ENCODE peak calls at places on chromosome 14, in seven cellular contexts. H, K, O, D, J, Y and F are unnamed samples.

GRCh38 chr14:77184396-77185092 is 2.9 kb downstream of the TMEM63C start:
- DNase-seq in H (no peak), K (no peak), O (no peak), D (peak), J (no peak), Y (no peak), F (no peak)

GRCh38 chr14:23358553-23359166 is 6.0 kb upstream of the SLC22A17 start:
- DNase-seq in H (no peak), K (no peak), O (no peak), D (no peak), J (no peak), Y (no peak), F (no peak)

GRCh38 chr14:74459981-74460380 is 33.1 kb downstream of the NPC2 start:
- DNase-seq in H (no peak), K (no peak), O (no peak), D (no peak), J (no peak), Y (no peak), F (no peak)

GRCh38 chr14:73796881-73797539 is 54.6 kb upstream of the PTGR2 start:
- DNase-seq in H (no peak), K (no peak), O (no peak), D (no peak), J (no peak), Y (no peak), F (no peak)

GRCh38 chr14:101242442-101243385 is 318.6 kb upstream of the DIO3 start:
- DNase-seq in H (no peak), K (no peak), O (no peak), D (no peak), J (no peak), Y (no peak), F (peak)

GRCh38 chr14:84825481-84825880 is 704.5 kb upstream of the FLRT2 start:
- DNase-seq in H (no peak), K (no peak), O (peak), D (peak), J (no peak), Y (no peak), F (no peak)

GRCh38 chr14:64746298-64747250 is 42.4 kb downstream of the PLEKHG3 start:
- DNase-seq in H (no peak), K (no peak), O (no peak), D (no peak), J (peak), Y (no peak), F (no peak)

GRCh38 chr14:65958664-65959562 is 527.3 kb upstream of the CCDC196 start:
- DNase-seq in H (peak), K (peak), O (no peak), D (peak), J (peak), Y (peak), F (no peak)

GRCh38 chr14:64680013-64680674 is 24.1 kb upstream of the PLEKHG3 start:
- DNase-seq in H (no peak), K (no peak), O (peak), D (peak), J (no peak), Y (no peak), F (no peak)

GRCh38 chr14:95507701-95508103 is 8.7 kb downstream of the SYNE3 start:
- DNase-seq in H (no peak), K (no peak), O (no peak), D (peak), J (peak), Y (no peak), F (no peak)

GRCh38 chr14:61911534-61911933 is 149.3 kb downstream of the SNAPC1 start:
- DNase-seq in H (no peak), K (no peak), O (no peak), D (no peak), J (no peak), Y (no peak), F (no peak)

GRCh38 chr14:100867631-100868315 is 35.7 kb downstream of the RTL1 start:
- DNase-seq in H (no peak), K (no peak), O (no peak), D (no peak), J (no peak), Y (no peak), F (no peak)

DNA sequence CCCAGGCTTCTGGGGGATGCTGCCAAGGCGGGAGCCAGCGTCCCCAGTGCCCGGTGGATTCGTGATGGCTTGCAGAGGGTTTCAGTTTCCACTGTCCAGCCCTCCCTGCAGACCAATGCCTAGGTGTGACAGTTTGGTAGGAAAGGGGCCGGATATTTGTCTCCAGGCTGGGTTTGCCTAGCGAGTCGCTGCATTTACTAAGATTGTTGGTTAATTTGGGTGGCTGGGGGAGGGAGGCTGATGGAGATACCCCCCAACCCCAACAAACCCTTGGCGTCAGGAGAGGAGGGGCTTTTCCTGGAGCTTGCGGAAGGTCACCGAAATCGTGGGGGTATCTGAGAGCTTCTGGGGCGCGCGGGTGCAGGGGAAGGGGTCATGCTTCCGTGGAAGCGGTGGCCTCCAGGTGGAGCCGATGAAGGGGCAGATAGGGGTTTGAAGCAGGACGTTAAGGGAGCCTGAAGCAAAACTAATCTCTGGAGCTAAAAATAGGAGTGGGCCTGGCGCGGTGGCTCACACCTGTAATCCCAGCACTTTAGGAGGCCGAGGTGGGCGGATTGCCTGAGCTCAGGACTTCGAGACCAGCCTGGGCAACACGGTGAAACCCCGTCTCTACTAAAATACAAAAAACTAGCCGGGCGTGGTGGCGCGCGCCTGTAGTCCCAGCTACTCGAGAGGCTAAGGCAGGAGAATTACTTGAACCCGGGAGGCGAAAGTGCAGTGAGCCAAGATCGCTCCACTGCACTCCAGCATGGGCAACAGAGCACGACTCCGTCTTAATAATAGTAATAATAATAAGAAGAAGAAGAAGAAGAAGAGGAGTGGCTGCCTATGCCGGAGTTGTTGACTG is 1.1 kb upstream of the CDC42BPB start:
- DNase-seq in H (no peak), K (no peak), O (no peak), D (peak), J (no peak), Y (no peak), F (no peak)
- H3K4me3 ChIP-seq in H (peak), K (peak), O (peak), D (peak), J (peak), Y (peak), F (no peak)

GRCh38 chr14:69260979-69261605 is 1.1 kb downstream of the GALNT16 start:
- DNase-seq in H (no peak), K (no peak), O (no peak), D (peak), J (no peak), Y (peak), F (no peak)
- TF ChIP-seq EZH2 in H (no peak), K (no peak), O (peak), D (no peak), J (peak), Y (peak), F (no peak)

DNA sequence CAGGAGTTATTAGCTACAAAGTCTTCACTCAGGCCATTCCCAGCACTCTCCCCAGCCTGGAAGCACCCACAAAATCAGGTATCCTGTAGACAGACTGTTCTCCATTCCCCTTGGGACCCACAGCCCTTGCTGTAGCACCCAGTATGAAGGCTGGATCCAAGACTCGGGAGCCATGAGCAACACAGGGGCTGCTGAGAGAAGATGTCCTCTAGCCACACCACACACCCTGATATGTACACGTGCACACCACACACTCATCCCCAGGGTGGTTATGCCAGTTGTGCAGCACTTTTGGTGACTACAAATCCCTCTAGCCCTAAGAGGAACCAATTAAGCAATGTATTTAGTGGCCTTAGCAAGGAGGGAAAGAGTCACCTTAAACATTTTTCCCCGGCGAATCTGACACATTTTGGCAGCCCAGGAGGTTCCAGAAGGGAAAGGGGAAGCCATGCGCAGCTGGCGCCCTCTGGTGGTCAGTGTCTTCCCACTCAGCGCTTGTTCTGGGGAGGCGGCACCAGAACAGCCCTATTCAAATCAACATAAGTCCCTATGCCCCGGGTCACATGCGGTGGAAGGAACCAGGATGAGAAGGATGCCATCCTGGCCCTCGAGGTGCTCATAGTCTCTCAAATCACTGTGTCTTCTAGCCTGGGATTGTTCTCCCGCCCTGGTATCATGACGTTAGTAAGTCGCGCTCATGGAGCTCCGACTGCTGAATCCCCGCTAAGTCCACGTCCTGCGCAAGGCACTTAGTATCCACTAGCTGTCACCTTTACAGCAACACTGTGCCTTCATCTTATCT is 96.9 kb downstream of the GCH1 start:
- DNase-seq in H (peak), K (peak), O (peak), D (peak), J (peak), Y (peak), F (peak)
- H3K9ac ChIP-seq in H (no peak), K (peak), O (peak), D (peak), J (no peak), Y (no peak), F (no peak)

DNA sequence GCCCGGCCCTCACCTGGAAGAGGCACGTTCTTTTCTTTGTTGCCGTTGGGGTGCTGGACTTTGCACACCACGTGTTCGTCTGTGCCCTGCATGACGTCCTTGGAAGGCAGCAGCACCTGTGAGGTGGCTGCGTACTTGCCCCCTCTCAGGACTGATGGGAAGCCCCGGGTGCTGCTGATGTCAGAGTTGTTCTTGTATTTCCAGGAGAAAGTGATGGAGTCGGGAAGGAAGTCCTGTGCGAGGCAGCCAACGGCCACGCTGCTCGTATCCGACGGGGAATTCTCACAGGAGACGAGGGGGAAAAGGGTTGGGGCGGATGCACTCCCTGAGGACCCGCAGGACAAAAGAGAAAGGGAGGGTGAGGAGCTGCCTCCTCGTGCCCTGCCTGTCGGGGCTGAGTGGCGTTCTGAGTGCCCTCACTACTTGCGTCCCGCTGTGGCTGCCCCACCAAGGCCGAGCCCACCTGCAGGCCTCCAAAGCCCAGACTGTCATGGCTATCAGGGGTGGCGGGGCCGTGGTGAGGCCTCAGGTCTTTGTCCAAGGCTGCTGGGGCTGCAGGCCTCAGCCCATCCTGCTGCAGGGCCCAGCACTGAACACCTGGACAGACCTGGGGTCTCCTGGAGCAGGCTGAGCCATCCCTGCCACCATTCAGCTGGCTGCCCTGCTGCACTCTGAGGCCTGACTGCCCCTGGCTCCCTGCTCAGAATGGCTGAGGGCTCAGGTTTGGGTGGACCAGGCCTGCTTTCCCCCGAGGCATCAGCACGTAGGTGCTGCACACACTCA is 329.7 kb downstream of the TMEM121 start:
- DNase-seq in H (no peak), K (no peak), O (no peak), D (no peak), J (no peak), Y (no peak), F (peak)
- H3K4me3 ChIP-seq in H (no peak), K (no peak), O (no peak), D (no peak), J (no peak), Y (no peak), F (no peak)

GRCh38 chr14:51691176-51691575 is 39.5 kb downstream of the FRMD6 start:
- DNase-seq in H (no peak), K (no peak), O (no peak), D (peak), J (no peak), Y (no peak), F (no peak)

GRCh38 chr14:51697848-51698247 is 46.1 kb downstream of the FRMD6 start:
- DNase-seq in H (no peak), K (no peak), O (no peak), D (no peak), J (no peak), Y (no peak), F (no peak)

DNA sequence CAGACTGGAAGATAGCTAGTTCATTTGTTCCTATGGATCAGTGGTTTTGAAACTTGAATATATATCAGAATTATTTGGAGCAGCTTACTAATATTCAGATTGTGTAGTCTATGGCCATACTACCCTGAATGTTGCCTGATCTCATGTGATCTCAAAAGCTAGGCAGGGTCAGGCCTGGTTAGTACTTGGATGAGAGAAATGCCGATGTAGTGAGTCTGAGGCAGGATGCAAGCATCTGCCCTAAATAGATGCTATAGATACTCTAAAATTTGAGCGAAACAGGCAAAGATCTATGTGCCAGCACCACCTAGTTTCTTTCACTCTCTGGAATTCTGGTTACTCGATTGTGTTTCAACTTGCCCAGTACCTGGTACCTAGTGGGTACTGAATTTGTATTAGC is 40.9 kb downstream of the FRMD6 start:
- DNase-seq in H (no peak), K (no peak), O (peak), D (no peak), J (no peak), Y (no peak), F (no peak)
- TF ChIP-seq EZH2 in H (no peak), K (no peak), O (no peak), D (no peak), J (no peak), Y (no peak), F (no peak)

GRCh38 chr14:106062502-106063272 is 536.3 kb downstream of the TMEM121 start:
- DNase-seq in H (no peak), K (no peak), O (no peak), D (no peak), J (no peak), Y (no peak), F (peak)

GRCh38 chr14:106060576-106060975 is 534.2 kb downstream of the TMEM121 start:
- DNase-seq in H (no peak), K (no peak), O (no peak), D (no peak), J (no peak), Y (no peak), F (no peak)

GRCh38 chr14:106055257-106055656 is 528.9 kb downstream of the TMEM121 start:
- DNase-seq in H (no peak), K (no peak), O (no peak), D (no peak), J (no peak), Y (no peak), F (peak)

DNA sequence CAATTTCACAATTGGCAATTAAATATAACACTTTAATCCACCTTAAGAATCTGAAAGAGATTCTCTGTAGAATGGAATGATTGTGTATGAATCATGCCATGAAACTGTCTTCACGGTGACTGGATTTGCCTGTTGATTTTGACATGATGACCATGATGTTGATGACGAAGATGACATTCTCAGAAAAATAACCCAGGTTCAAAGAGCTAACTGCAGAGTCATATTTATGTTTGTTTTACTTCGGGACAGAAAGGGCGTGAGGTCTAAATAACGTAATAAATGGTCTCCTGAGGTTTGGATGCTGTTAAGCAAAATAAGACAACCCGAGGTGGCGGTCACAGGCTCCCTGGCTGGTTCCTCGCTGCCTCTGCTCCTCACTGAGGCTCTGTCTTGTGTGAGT is 532.0 kb downstream of the TMEM121 start:
- DNase-seq in H (no peak), K (no peak), O (no peak), D (no peak), J (no peak), Y (no peak), F (no peak)
- H3K9ac ChIP-seq in H (no peak), K (no peak), O (no peak), D (no peak), J (no peak), Y (no peak), F (peak)

GRCh38 chr14:60204843-60205774 is 39.9 kb upstream of the DHRS7 start:
- DNase-seq in H (no peak), K (no peak), O (no peak), D (no peak), J (no peak), Y (no peak), F (no peak)
- H3K4me3 ChIP-seq in H (no peak), K (no peak), O (no peak), D (no peak), J (no peak), Y (no peak), F (no peak)

GRCh38 chr14:35534130-35534883 is at the start of gene INSM2:
- DNase-seq in H (no peak), K (no peak), O (no peak), D (no peak), J (no peak), Y (peak), F (no peak)

GRCh38 chr14:35531960-35532747 is 1.8 kb upstream of the INSM2 start:
- DNase-seq in H (no peak), K (no peak), O (no peak), D (no peak), J (no peak), Y (no peak), F (no peak)

GRCh38 chr14:35534884-35535793 is 1.2 kb downstream of the INSM2 start:
- DNase-seq in H (no peak), K (peak), O (no peak), D (peak), J (peak), Y (peak), F (peak)

GRCh38 chr14:35532783-35533356 is 1.1 kb upstream of the INSM2 start:
- DNase-seq in H (no peak), K (no peak), O (no peak), D (no peak), J (peak), Y (no peak), F (no peak)

DNA sequence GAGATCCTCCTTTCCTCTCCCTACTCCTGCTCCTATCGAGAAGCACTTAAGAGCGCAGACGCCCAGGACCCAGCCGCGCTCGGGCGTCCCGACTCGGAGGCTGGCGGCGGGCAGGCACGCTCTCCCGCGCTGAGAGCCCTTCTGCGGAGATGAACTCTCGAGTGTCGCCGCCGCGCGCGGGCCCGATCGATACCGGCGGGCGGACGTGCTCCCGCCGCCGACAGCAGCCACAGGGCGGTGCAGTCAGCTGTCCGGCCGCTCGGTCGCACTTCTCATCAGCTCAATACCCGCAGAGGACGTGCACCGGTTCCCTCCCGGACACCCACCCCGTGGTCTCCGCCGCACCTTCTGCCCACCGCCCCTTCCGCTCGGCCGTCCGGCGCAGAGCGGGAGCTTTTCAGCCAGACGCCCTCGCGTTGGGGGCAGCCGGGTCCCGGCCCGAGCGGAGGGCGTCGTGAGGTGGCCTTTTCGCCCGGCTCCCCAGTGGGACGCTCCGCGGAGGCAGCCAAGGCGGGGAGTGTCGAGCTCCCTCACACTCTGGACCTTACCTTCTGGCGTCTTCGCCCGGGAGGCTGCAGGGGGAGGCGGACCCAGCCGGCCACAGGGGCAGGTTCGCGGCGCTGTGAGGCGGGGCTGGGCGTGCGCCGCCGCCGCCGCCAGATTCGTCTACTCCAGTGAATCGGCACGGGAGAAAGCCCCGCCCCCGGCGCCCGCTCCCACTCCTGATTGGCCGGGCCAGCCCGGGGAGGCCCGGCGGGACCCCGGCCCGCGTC is 421 bp upstream of the INSM2 start:
- DNase-seq in H (no peak), K (peak), O (no peak), D (peak), J (peak), Y (peak), F (no peak)
- TF ChIP-seq EZH2 in H (no peak), K (peak), O (peak), D (peak), J (peak), Y (peak), F (no peak)

GRCh38 chr14:50229646-50230045 is 1.7 kb downstream of the SOS2 start:
- DNase-seq in H (no peak), K (no peak), O (no peak), D (no peak), J (no peak), Y (no peak), F (no peak)
- H3K9ac ChIP-seq in H (no peak), K (peak), O (peak), D (no peak), J (no peak), Y (no peak), F (peak)

GRCh38 chr14:60515696-60516284 is 6.8 kb downstream of the SIX6 start:
- DNase-seq in H (no peak), K (no peak), O (no peak), D (no peak), J (no peak), Y (peak), F (no peak)
- H3K4me3 ChIP-seq in H (no peak), K (no peak), O (no peak), D (no peak), J (no peak), Y (peak), F (no peak)